ENCODE peak calls at places on chromosomes 7 and 10, in four cellular contexts. I is H9; N is CD4-positive, CD25-positive, alpha-beta regulatory T cell; Q is AG04450. T is an unnamed sample.

GRCh38 chr7:75884401-75884800 is 5.6 kb downstream of the RHBDD2 start:
- DNase-seq in I (no peak), N (no peak), Q (no peak), T (no peak)

GRCh38 chr7:130009848-130010688 is 41.1 kb downstream of the ZC3HC1 start:
- DNase-seq in I (no peak), N (peak), Q (peak), T (peak)

GRCh38 chr10:80996615-80997193 is 459.0 kb downstream of the SH2D4B start:
- DNase-seq in I (no peak), N (no peak), Q (no peak), T (no peak)

GRCh38 chr7:325811-326210 is 35.8 kb downstream of the FOXL3 start:
- DNase-seq in I (no peak), N (no peak), Q (no peak), T (no peak)

GRCh38 chr10:5665380-5666323 is 743 bp downstream of the ASB13 start:
- DNase-seq in I (no peak), N (peak), Q (no peak), T (no peak)

GRCh38 chr10:121608669-121609190 is 10.5 kb upstream of the FGFR2 start:
- DNase-seq in I (peak), N (peak), Q (no peak), T (no peak)

GRCh38 chr7:13990319-13990983 is 985 bp upstream of the ETV1 start:
- DNase-seq in I (peak), N (no peak), Q (no peak), T (no peak)

GRCh38 chr7:2529161-2530075 is 9.8 kb downstream of the LFNG start:
- DNase-seq in I (no peak), N (peak), Q (no peak), T (no peak)

GRCh38 chr7:37665352-37666022 is 18.1 kb upstream of the GPR141 start:
- DNase-seq in I (no peak), N (no peak), Q (no peak), T (no peak)

GRCh38 chr7:80764132-80764531 is 125.7 kb downstream of the CD36 start:
- DNase-seq in I (peak), N (no peak), Q (no peak), T (no peak)

GRCh38 chr7:115634633-115635032 is 395.9 kb downstream of the TFEC start:
- DNase-seq in I (no peak), N (no peak), Q (no peak), T (peak)

GRCh38 chr7:4079366-4079765 is 602.7 kb upstream of the FOXK1 start:
- DNase-seq in I (no peak), N (no peak), Q (no peak), T (no peak)

GRCh38 chr7:130995252-130996081 is 261.5 kb upstream of the KLF14 start:
- DNase-seq in I (no peak), N (no peak), Q (no peak), T (peak)

GRCh38 chr7:36448781-36449379 is 59.2 kb downstream of the ANLN start:
- DNase-seq in I (no peak), N (no peak), Q (no peak), T (no peak)

GRCh38 chr10:69272620-69273019 is 5.7 kb upstream of the HK1 start:
- DNase-seq in I (no peak), N (no peak), Q (no peak), T (no peak)

GRCh38 chr7:139681463-139681755 is 96.4 kb downstream of the HIPK2 start:
- DNase-seq in I (no peak), N (no peak), Q (no peak), T (no peak)

GRCh38 chr7:151850484-151851159 is 26.3 kb downstream of the PRKAG2 start:
- DNase-seq in I (no peak), N (no peak), Q (no peak), T (no peak)

GRCh38 chr10:132710746-132711617 is 75.0 kb downstream of the NKX6-2 start:
- DNase-seq in I (no peak), N (no peak), Q (no peak), T (no peak)

GRCh38 chr10:80526742-80527141 is 11.0 kb upstream of the SH2D4B start:
- DNase-seq in I (no peak), N (no peak), Q (no peak), T (no peak)

GRCh38 chr7:80018941-80019808 is 115.5 kb upstream of the GNAI1 start:
- DNase-seq in I (peak), N (peak), Q (peak), T (no peak)

GRCh38 chr7:140571537-140572122 is 69.0 kb downstream of the DENND2A start:
- DNase-seq in I (no peak), N (no peak), Q (no peak), T (peak)

GRCh38 chr10:115082521-115082920 is 10.6 kb upstream of the ATRNL1 start:
- DNase-seq in I (no peak), N (no peak), Q (no peak), T (no peak)

GRCh38 chr10:80528901-80529300 is 8.8 kb upstream of the SH2D4B start:
- DNase-seq in I (no peak), N (no peak), Q (no peak), T (no peak)

GRCh38 chr10:112490543-112490942 is 43.5 kb downstream of the VTI1A start:
- DNase-seq in I (no peak), N (no peak), Q (no peak), T (no peak)

GRCh38 chr10:91054325-91054724 is 133.4 kb upstream of the ANKRD1 start:
- DNase-seq in I (no peak), N (no peak), Q (no peak), T (no peak)

GRCh38 chr7:157970744-157971143 is 616.9 kb downstream of the PTPRN2 start:
- DNase-seq in I (no peak), N (no peak), Q (no peak), T (no peak)

GRCh38 chr10:122551450-122551849 is 9.1 kb upstream of the DMBT1 start:
- DNase-seq in I (peak), N (peak), Q (no peak), T (no peak)

GRCh38 chr7:73977626-73978618 is 50.1 kb upstream of the ELN start:
- DNase-seq in I (peak), N (no peak), Q (no peak), T (no peak)

GRCh38 chr7:333399-333776 is 43.4 kb downstream of the FOXL3 start:
- DNase-seq in I (no peak), N (no peak), Q (no peak), T (no peak)

GRCh38 chr7:41881313-41882130 is 178.6 kb upstream of the INHBA start:
- DNase-seq in I (no peak), N (peak), Q (no peak), T (no peak)

GRCh38 chr10:78473016-78473415 is 439.4 kb downstream of the RPS24 start:
- DNase-seq in I (no peak), N (no peak), Q (no peak), T (no peak)

GRCh38 chr10:22606164-22606614 is 108.2 kb downstream of the PIP4K2A start:
- DNase-seq in I (no peak), N (peak), Q (no peak), T (no peak)

GRCh38 chr10:124996127-124996853 is 54.4 kb downstream of the ZRANB1 start:
- DNase-seq in I (no peak), N (no peak), Q (no peak), T (no peak)

GRCh38 chr10:78307576-78307975 is 273.9 kb downstream of the RPS24 start:
- DNase-seq in I (no peak), N (no peak), Q (no peak), T (no peak)

DNA sequence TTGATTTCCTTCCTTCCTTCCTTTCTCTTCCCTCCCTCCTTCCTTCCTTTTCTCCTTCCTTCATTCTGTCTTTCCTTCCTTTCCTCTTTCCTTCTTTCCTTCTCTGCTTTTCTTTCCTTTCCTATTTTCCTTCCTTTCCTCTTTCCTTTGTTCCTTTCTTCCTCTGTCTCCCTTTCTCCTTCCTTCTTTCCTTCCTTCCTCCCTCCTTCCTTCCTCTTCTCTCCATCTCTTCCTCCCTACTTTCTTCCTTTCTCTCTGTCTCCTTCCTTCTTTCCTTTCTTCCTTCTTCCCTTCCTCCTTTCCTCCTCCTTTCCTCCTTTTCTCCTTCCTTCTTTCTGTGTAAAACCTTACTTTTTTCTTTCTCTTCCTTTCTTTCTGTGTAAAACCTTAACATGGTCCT is 32.3 kb upstream of the NPTX2 start:
- DNase-seq in I (no peak), N (no peak), Q (no peak), T (no peak)
- H3K27ac ChIP-seq in I (no peak), N (no peak), Q (no peak), T (no peak)

DNA sequence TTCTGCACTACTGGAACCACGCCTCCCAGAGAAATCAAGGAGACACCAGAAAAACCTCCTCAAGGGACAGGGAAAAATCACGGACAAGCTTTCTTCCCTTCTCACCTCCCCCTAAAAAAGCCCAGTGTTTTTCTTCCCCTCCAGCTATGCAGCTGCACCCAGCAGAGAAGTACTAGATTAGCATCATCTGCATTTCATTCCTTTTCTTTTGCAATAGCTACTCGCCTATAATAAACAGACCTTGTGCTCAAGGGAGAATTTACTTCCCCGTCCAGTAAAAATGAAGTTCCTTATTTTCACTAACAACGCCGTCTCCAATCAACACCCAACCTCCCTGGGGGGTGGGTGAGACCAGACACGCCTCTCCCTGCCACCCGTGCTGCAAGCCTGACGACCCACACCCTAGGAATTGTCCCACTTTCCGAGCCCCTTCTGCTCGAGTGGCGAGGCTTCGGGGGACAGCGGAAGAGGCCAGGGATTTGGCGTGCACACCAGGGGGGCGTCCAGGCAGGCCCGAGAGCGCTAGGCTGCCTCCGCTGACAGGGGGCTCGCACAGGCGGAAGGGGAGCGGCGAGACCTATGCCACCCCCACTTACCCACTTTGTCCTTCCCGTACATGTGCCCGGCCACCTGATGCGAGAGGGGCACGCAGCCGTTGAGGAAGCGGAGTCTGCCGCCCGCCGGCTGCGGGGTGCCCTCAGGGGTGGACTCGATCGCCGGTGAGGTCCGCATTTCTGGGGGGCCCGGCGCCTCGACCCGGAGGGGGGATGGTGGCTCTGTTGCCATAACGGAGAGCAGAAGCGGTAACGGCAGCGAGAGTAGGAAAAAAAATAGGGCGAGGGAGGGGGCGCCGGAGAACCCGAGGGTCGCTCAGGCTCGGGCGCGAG is 625 bp downstream of the IPMK start:
- DNase-seq in I (peak), N (peak), Q (no peak), T (no peak)
- H3K27ac ChIP-seq in I (no peak), N (peak), Q (peak), T (peak)

GRCh38 chr7:103657474-103657894 is 211.5 kb upstream of the SLC26A5 start:
- DNase-seq in I (no peak), N (no peak), Q (no peak), T (no peak)
- H3K27ac ChIP-seq in I (no peak), N (no peak), Q (no peak), T (no peak)

DNA sequence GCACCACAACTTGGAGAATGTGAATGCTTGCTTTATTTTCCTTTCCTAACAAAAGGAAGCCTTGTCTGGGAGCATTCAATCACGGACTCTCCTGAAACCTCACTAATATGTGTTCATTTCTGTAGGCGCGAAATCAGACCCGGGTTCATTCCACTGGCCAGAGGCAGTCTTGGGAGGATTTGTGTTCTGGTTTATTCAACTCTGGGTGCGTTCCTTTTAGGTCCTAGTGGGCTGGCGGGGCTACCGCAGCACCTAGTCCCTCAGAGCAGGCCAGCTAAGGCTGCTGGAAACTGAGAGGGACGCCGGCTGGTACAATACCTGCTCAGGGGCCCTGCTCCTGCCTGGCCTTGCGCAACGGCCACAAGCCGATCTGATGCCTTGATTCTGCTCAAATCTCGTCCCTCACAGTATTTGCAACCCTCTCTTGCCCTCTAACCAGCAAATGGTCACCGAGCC is 7.5 kb downstream of the HOXA4 start:
- DNase-seq in I (no peak), N (no peak), Q (no peak), T (no peak)
- H3K27ac ChIP-seq in I (no peak), N (no peak), Q (peak), T (no peak)